ENCODE peak calls at places on chromosomes 16 and 17, in five cellular contexts. Q, R, S, J and L are unnamed samples.

GRCh38 chr17:82594571-82594970 is 53.7 kb downstream of the WDR45B start:
- DNase-seq in Q (no peak), R (no peak), S (no peak), J (no peak), L (no peak)

GRCh38 chr17:81651692-81652091 is 4.7 kb downstream of the PDE6G start:
- DNase-seq in R (no peak), Q (no peak), J (peak; percentile 59), S (no peak), L (peak; percentile 72)

GRCh38 chr17:1714488-1714979 is 4.4 kb upstream of the TLCD2 start:
- DNase-seq in R (peak; percentile 98), J (peak; percentile 100), S (peak; percentile 93), Q (no peak), L (peak; percentile 89)

GRCh38 chr16:660459-661183 is 7.3 kb upstream of the RHOT2 start:
- DNase-seq in J (peak; percentile 71), R (peak; percentile 88), S (peak; percentile 86), Q (peak; percentile 66), L (peak; percentile 98)

GRCh38 chr17:2093349-2093748 is 38.4 kb downstream of the HIC1 start:
- DNase-seq in J (no peak), S (no peak), Q (no peak), R (no peak), L (no peak)

GRCh38 chr17:12973496-12974318 is 44.1 kb downstream of the ELAC2 start:
- DNase-seq in R (no peak), Q (no peak), S (no peak), J (no peak), L (no peak)

GRCh38 chr17:72406501-72406900 is 285.7 kb downstream of the SOX9 start:
- DNase-seq in Q (no peak), R (peak; percentile 58), J (no peak), S (no peak), L (no peak)

GRCh38 chr16:69195371-69196029 is 8.5 kb downstream of the SNTB2 start:
- DNase-seq in J (no peak), R (no peak), Q (no peak), S (no peak), L (no peak)

GRCh38 chr17:1035546-1036170 is 38.7 kb downstream of the TIMM22 start:
- DNase-seq in J (no peak), R (no peak), S (no peak), Q (no peak), L (no peak)